ENCODE peak calls at places on chromosomes 7 and 10, in six cellular contexts. N is foreskin keratinocyte; H is activated CD8-positive, alpha-beta T cell treated with anti-CD3 and anti-CD28 coated beads for 36 hours; D is chondrocyte; I is progenitor cell of endocrine pancreas; G is hepatocyte. Y is an unnamed sample.

GRCh38 chr10:87671416-87671815 is 11.7 kb downstream of the PAPSS2 start:
- DNase-seq in N (no peak), H (no peak), D (no peak), I (no peak), G (no peak), Y (no peak)

GRCh38 chr10:72097448-72098300 is 9.3 kb upstream of the SPOCK2 start:
- DNase-seq in N (no peak), H (no peak), D (no peak), I (no peak), G (peak), Y (no peak)

GRCh38 chr7:30549933-30550493 is 44.7 kb upstream of the GARS1 start:
- DNase-seq in N (no peak), H (no peak), D (no peak), I (no peak), G (no peak), Y (no peak)

GRCh38 chr10:95445223-95445836 is 115.8 kb downstream of the SORBS1 start:
- DNase-seq in N (peak), H (no peak), D (no peak), I (no peak), G (peak), Y (no peak)

GRCh38 chr7:151142686-151143040 is 24.8 kb downstream of the GBX1 start:
- DNase-seq in N (no peak), H (no peak), D (no peak), I (peak), G (no peak), Y (peak)

GRCh38 chr7:41825927-41826480 is 123.1 kb upstream of the INHBA start:
- DNase-seq in N (no peak), H (no peak), D (no peak), I (no peak), G (no peak), Y (no peak)

GRCh38 chr10:99612167-99612831 is 7.9 kb downstream of the SLC25A28 start:
- DNase-seq in N (no peak), H (peak), D (no peak), I (peak), G (peak), Y (peak)

GRCh38 chr7:446289-446935 is 73.2 kb downstream of the PDGFA start:
- DNase-seq in N (no peak), H (no peak), D (peak), I (no peak), G (no peak), Y (no peak)

GRCh38 chr10:63542835-63543575 is 21.8 kb downstream of the REEP3 start:
- DNase-seq in N (no peak), H (no peak), D (no peak), I (no peak), G (peak), Y (no peak)

GRCh38 chr7:101244385-101245146 is at the start of gene FIS1:
- DNase-seq in N (peak), H (peak), D (peak), I (peak), G (peak), Y (peak)

GRCh38 chr7:101245147-101245668 is 327 bp upstream of the FIS1 start:
- DNase-seq in N (no peak), H (no peak), D (no peak), I (no peak), G (no peak), Y (no peak)

GRCh38 chr7:101240226-101241014 is 2.8 kb upstream of the CLDN15 start:
- DNase-seq in N (no peak), H (no peak), D (no peak), I (no peak), G (no peak), Y (no peak)

GRCh38 chr7:101241015-101241363 is 3.4 kb upstream of the CLDN15 start:
- DNase-seq in N (no peak), H (no peak), D (no peak), I (no peak), G (no peak), Y (no peak)

GRCh38 chr7:101243786-101244384 is 996 bp downstream of the FIS1 start:
- DNase-seq in N (peak), H (peak), D (no peak), I (no peak), G (no peak), Y (no peak)
- TF ChIP-seq CTCF in N (peak), H (peak), D (no peak), I (no peak), G (no peak), Y (no peak)

GRCh38 chr7:67440321-67440720 is 443.7 kb downstream of the TYW1 start:
- DNase-seq in N (no peak), H (no peak), D (no peak), I (no peak), G (no peak), Y (no peak)
- TF ChIP-seq CTCF in N (no peak), H (no peak), D (no peak), I (no peak), G (no peak), Y (no peak)

GRCh38 chr7:87592300-87592699 is 8.4 kb downstream of the ABCB1 start:
- DNase-seq in N (no peak), H (no peak), D (no peak), I (no peak), G (peak), Y (no peak)
- TF ChIP-seq CTCF in N (no peak), H (no peak), D (no peak), I (no peak), G (no peak), Y (no peak)

GRCh38 chr10:125783957-125784356 is 8.3 kb upstream of the MMP21 start:
- DNase-seq in N (no peak), H (no peak), D (no peak), I (no peak), G (no peak), Y (no peak)
- TF ChIP-seq CTCF in N (no peak), H (no peak), D (no peak), I (no peak), G (no peak), Y (no peak)

Y was measured in neural crest cell.